ENCODE peak calls at places on chromosomes 3 and 15, in eight cellular contexts. F is colonic mucosa, G is OCI-LY7, R is MM.1S, U is GM12878, I is left lung, V is neural progenitor cell, C is psoas muscle. H is an unnamed sample. For H3K4me1, the result is how much of the 10 kb centered on the place peaks cover.

GRCh38 chr3:25441234-25441856 is 13.3 kb downstream of the RARB start:
- DNase-seq in R (no peak), U (no peak), F (peak), G (peak), C (peak), V (peak), I (no peak), H (no peak)

GRCh38 chr15:95024388-95024787 is 793.0 kb downstream of the MCTP2 start:
- DNase-seq in R (peak), I (no peak), U (no peak), C (no peak), G (peak), V (peak), F (no peak), H (no peak)

GRCh38 chr3:87311309-87311708 is 34.9 kb upstream of the POU1F1 start:
- DNase-seq in V (no peak), U (no peak), C (no peak), G (no peak), R (no peak), I (no peak), F (no peak), H (no peak)

GRCh38 chr15:98126326-98127090 is 166.0 kb downstream of the ARRDC4 start:
- DNase-seq in G (no peak), C (no peak), R (no peak), F (no peak), V (no peak), U (no peak), I (no peak), H (no peak)

GRCh38 chr3:69032137-69032536 is 18.7 kb upstream of the EOGT start:
- DNase-seq in R (no peak), C (no peak), U (no peak), V (no peak), I (no peak), F (no peak), G (no peak), H (no peak)

GRCh38 chr3:171328419-171329082 is 131.7 kb downstream of the TNIK start:
- DNase-seq in G (peak), R (no peak), V (peak), U (no peak), I (no peak), C (no peak), F (peak), H (no peak)

GRCh38 chr3:10299175-10299574 is 6.4 kb upstream of the GHRL start:
- DNase-seq in V (no peak), C (no peak), F (no peak), G (peak), I (no peak), R (no peak), U (no peak), H (no peak)

GRCh38 chr15:24955549-24955929 is 752 bp downstream of the SNRPN start:
- DNase-seq in R (no peak), V (peak), U (no peak), I (peak), G (no peak), C (peak), F (peak), H (no peak)

GRCh38 chr3:173045770-173046382 is 95.2 kb downstream of the SPATA16 start:
- DNase-seq in V (no peak), U (no peak), R (peak), F (no peak), G (no peak), C (no peak), I (no peak), H (no peak)

GRCh38 chr3:128060473-128061381 is 8.5 kb downstream of the SEC61A1 start:
- DNase-seq in V (no peak), G (no peak), F (no peak), C (no peak), R (no peak), U (no peak), I (no peak), H (no peak)

GRCh38 chr3:142124243-142124642 is 25.1 kb downstream of the TFDP2 start:
- DNase-seq in R (no peak), U (no peak), F (no peak), I (no peak), G (no peak), C (no peak), V (no peak), H (no peak)

GRCh38 chr15:40664909-40665308 is 30.1 kb upstream of the RAD51 start:
- DNase-seq in G (no peak), R (no peak), V (no peak), F (no peak), C (no peak), I (no peak), U (no peak), H (no peak)

GRCh38 chr3:42683875-42684593 is 1.3 kb upstream of the KLHL40 start:
- DNase-seq in V (no peak), R (peak), U (no peak), F (peak), I (peak), G (no peak), C (peak), H (peak)

GRCh38 chr3:42685891-42686820 is 819 bp downstream of the KLHL40 start:
- DNase-seq in R (no peak), I (peak), V (no peak), U (no peak), G (no peak), C (no peak), F (no peak), H (peak)

GRCh38 chr3:42686832-42687650 is 1.7 kb downstream of the KLHL40 start:
- DNase-seq in F (no peak), G (no peak), U (no peak), I (no peak), V (no peak), R (no peak), C (no peak), H (peak)

GRCh38 chr3:42684632-42685362 is 540 bp upstream of the KLHL40 start:
- DNase-seq in U (no peak), F (no peak), G (no peak), I (no peak), C (no peak), V (no peak), R (no peak), H (no peak)

GRCh38 chr3:42685363-42685881 is at the start of gene KLHL40:
- DNase-seq in U (no peak), V (no peak), I (peak), G (no peak), C (peak), R (no peak), F (no peak), H (peak)
- H3K4me3 ChIP-seq in U (no peak), V (no peak), I (no peak), G (no peak), C (peak), R (no peak), F (no peak), H (no peak)

GRCh38 chr3:196932600-196932999 is 9.7 kb downstream of the NCBP2 start:
- DNase-seq in G (peak), I (no peak), U (no peak), C (no peak), R (no peak), V (no peak), F (no peak), H (no peak)
- H3K4me1 ChIP-seq in G (under half), I (under half), U (under half), C (under half), R (under half), V (under half), F (under half), H (under half)

DNA sequence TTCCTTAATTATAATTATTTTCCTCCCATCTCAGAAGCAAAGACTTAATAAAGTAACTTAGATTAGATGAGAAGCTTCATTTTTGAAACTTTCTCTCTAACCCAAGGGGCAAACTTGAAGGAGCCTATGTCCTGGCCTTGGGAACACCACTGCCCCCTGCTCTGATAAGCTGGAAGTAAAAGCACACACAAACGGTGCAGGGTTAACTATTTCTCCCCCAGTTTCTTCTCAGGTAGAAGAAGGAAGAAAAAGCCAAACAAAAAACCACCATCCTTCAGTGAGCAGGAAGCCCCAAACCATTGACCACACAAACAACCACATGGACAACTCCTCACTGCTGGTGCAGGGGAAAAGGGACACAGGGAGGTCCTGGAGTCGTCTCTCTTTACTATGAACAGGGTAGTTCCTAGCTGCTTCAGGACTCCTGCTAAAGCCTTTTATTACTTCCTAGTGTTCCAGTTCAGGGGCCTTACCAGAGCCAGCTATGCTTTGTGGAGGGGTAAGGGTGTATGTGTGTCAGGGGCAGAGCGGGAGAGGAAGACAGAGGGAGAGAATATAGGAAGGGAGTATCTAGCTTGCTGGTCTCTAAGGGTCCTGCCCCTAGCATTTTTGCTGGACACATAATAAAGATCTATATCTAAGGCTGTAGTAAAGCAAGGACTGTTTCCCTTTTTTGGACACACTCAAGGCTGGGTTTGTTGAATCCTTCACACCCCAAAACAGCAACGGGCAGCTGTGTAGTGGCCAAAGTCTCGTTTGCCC is 94.0 kb upstream of the UMPS start:
- DNase-seq in U (no peak), I (no peak), C (no peak), G (no peak), F (peak), R (no peak), V (no peak), H (no peak)
- H3K27ac ChIP-seq in U (no peak), I (no peak), C (no peak), G (no peak), F (peak), R (no peak), V (no peak), H (no peak)

GRCh38 chr3:194308635-194309213 is 42.4 kb downstream of the CPN2 start:
- DNase-seq in C (no peak), G (no peak), R (no peak), I (no peak), U (peak), F (no peak), V (no peak), H (peak)
- H3K4me3 ChIP-seq in C (no peak), G (no peak), R (no peak), I (no peak), U (no peak), F (no peak), V (no peak), H (no peak)

H was measured in aorta.